ENCODE peak calls at places on chromosomes 16 and 17, in four cellular contexts. E is activated gamma-delta T cell treated with anti-CD3 and anti-CD28 coated beads, Interleukin-2, amount 50 U/mL, for 16 hours; S is NCI-H510A treated with DMSO at 0.1 percent for 48 hours; F is activated T-cell treated with anti-CD3 and anti-CD28 coated beads, Interleukin-2, amount 50 U/mL, for 24 hours. Q is an unnamed sample.
A peak's percentile ranks its signal among the peaks of the same experiment; 100 is the strongest.

GRCh38 chr17:2634361-2634960 is 41.0 kb downstream of the PAFAH1B1 start:
- DNase-seq in E (no peak), F (no peak), S (no peak), Q (no peak)

GRCh38 chr16:82363026-82363816 is 193.2 kb upstream of the MPHOSPH6 start:
- DNase-seq in S (peak; percentile 15), F (no peak), E (no peak), Q (no peak)

GRCh38 chr16:21166561-21166961 is 8.1 kb downstream of the LDAF1 start:
- DNase-seq in F (no peak), S (no peak), E (no peak), Q (no peak)

GRCh38 chr17:35374766-35375344 is 1.4 kb upstream of the SLFN11 start:
- DNase-seq in E (no peak), S (no peak), F (no peak), Q (no peak)

GRCh38 chr17:68085751-68086445 is 50.4 kb downstream of the KPNA2 start:
- DNase-seq in F (no peak), E (no peak), S (no peak), Q (no peak)

GRCh38 chr17:72906306-72906705 is 186.2 kb downstream of the SLC39A11 start:
- DNase-seq in F (no peak), E (no peak), S (no peak), Q (no peak)

GRCh38 chr17:78883533-78884131 is 19.4 kb downstream of the CEP295NL start:
- DNase-seq in S (peak; percentile 57), E (no peak), F (no peak), Q (no peak)

GRCh38 chr17:1492249-1493206 is at the start of gene MYO1C:
- DNase-seq in E (no peak), F (peak; percentile 38), S (no peak), Q (no peak)

GRCh38 chr17:69012895-69013805 is 47.6 kb downstream of the ABCA9 start:
- DNase-seq in E (no peak), F (no peak), S (no peak), Q (no peak)

GRCh38 chr17:80948091-80948960 is 43.3 kb upstream of the CHMP6 start:
- DNase-seq in F (no peak), S (no peak), E (no peak), Q (no peak)

GRCh38 chr17:68461589-68461988 is 4.3 kb upstream of the WIPI1 start:
- DNase-seq in S (peak; percentile 26), F (peak; percentile 42), E (no peak), Q (peak; percentile 42)

GRCh38 chr16:74034862-74035261 is 261.8 kb upstream of the PSMD7 start:
- DNase-seq in F (no peak), S (peak; percentile 50), E (no peak), Q (no peak)

GRCh38 chr16:12096162-12096781 is 119.7 kb downstream of the SNX29 start:
- DNase-seq in S (no peak), F (no peak), E (no peak), Q (no peak)

GRCh38 chr17:73343168-73343634 is 31.4 kb upstream of the CDC42EP4 start:
- DNase-seq in S (no peak), E (no peak), F (no peak), Q (no peak)

GRCh38 chr17:59353106-59353854 is 21.8 kb downstream of the YPEL2 start:
- DNase-seq in E (no peak), S (no peak), F (no peak), Q (no peak)

GRCh38 chr16:67862623-67863583 is 9.9 kb upstream of the EDC4 start:
- DNase-seq in F (no peak), E (no peak), S (no peak), Q (no peak)

GRCh38 chr16:77723108-77723514 is 797 bp downstream of the NUDT7 start:
- DNase-seq in S (no peak), F (no peak), E (no peak), Q (peak; percentile 10)

GRCh38 chr17:7380321-7380720 is 568 bp upstream of the TNK1 start:
- DNase-seq in S (no peak), E (no peak), F (no peak), Q (no peak)

GRCh38 chr17:28925912-28926365 is 23.1 kb upstream of the DHRS13 start:
- DNase-seq in S (no peak), E (peak; percentile 38), F (no peak), Q (peak; percentile 59)

GRCh38 chr16:80166082-80166481 is 374.7 kb upstream of the DYNLRB2 start:
- DNase-seq in S (no peak), E (no peak), F (no peak), Q (no peak)

GRCh38 chr16:84117482-84117843 is 721 bp upstream of the MBTPS1 start:
- DNase-seq in S (no peak), E (peak; percentile 12), F (no peak), Q (no peak)

GRCh38 chr17:57612202-57613071 is 132.7 kb downstream of the CCDC182 start:
- DNase-seq in E (no peak), F (no peak), S (peak; percentile 66), Q (no peak)

GRCh38 chr16:20628213-20628612 is 52.0 kb upstream of the ACSM2B start:
- DNase-seq in F (no peak), E (no peak), S (no peak), Q (no peak)